ENCODE peak calls at places on chromosomes 13 and 19, in six cellular contexts. B is psoas muscle, R is GM10248, T is Peyer's patch, K is upper lobe of left lung, Q is fibroblast of mammary gland. D is an unnamed sample.
A peak's percentile ranks its signal among the peaks of the same experiment; 100 is the strongest.

GRCh38 chr19:5150902-5151741 is 182.2 kb downstream of the KDM4B start:
- DNase-seq in B (no peak), R (no peak), T (no peak), K (no peak), Q (no peak), D (no peak)

GRCh38 chr13:84917252-84917878 is 881.9 kb downstream of the SLITRK6 start:
- DNase-seq in B (no peak), R (no peak), T (no peak), K (no peak), Q (peak; percentile 22), D (no peak)

GRCh38 chr19:6414793-6415591 is 9.6 kb downstream of the KHSRP start:
- DNase-seq in B (no peak), R (no peak), T (no peak), K (no peak), Q (no peak), D (no peak)

GRCh38 chr19:40744554-40745401 is 5.5 kb downstream of the ACTMAP start:
- DNase-seq in B (no peak), R (peak; percentile 34), T (no peak), K (peak; percentile 82), Q (no peak), D (peak; percentile 73)

GRCh38 chr13:59710995-59711701 is 452.6 kb downstream of the DIAPH3 start:
- DNase-seq in B (no peak), R (no peak), T (no peak), K (no peak), Q (no peak), D (no peak)

GRCh38 chr19:42206871-42207755 is 10.4 kb downstream of the DEDD2 start:
- DNase-seq in B (no peak), R (no peak), T (no peak), K (no peak), Q (peak; percentile 63), D (no peak)

GRCh38 chr13:56773148-56773547 is 367.6 kb upstream of the PRR20A start:
- DNase-seq in B (no peak), R (no peak), T (no peak), K (no peak), Q (no peak), D (no peak)

GRCh38 chr19:54478677-54479266 is 5.7 kb upstream of the CDC42EP5 start:
- DNase-seq in B (no peak), R (peak; percentile 50), T (no peak), K (no peak), Q (peak; percentile 60), D (peak; percentile 49)

GRCh38 chr13:69769637-69770036 is 338.0 kb upstream of the ATXN8OS start:
- DNase-seq in B (no peak), R (no peak), T (no peak), K (no peak), Q (no peak), D (no peak)

GRCh38 chr13:113152894-113153809 is 5.3 kb upstream of the PROZ start:
- DNase-seq in B (peak; percentile 63), R (no peak), T (peak; percentile 29), K (peak; percentile 36), Q (peak; percentile 28), D (peak; percentile 21)

GRCh38 chr19:15715642-15716041 is 12.2 kb upstream of the OR10H2 start:
- DNase-seq in B (no peak), R (no peak), T (no peak), K (no peak), Q (no peak), D (no peak)

GRCh38 chr19:44951179-44952159 is 3.7 kb upstream of the CLPTM1 start:
- DNase-seq in B (peak; percentile 21), R (peak; percentile 79), T (peak; percentile 74), K (peak; percentile 60), Q (peak; percentile 84), D (peak; percentile 80)

GRCh38 chr19:1904385-1905070 is 671 bp upstream of the ADAT3 start:
- DNase-seq in B (no peak), R (peak; percentile 74), T (peak; percentile 74), K (peak; percentile 90), Q (no peak), D (peak; percentile 40)

GRCh38 chr13:33272531-33273124 is 12.9 kb downstream of the STARD13 start:
- DNase-seq in B (no peak), R (no peak), T (no peak), K (no peak), Q (peak; percentile 43), D (no peak)

GRCh38 chr13:82747331-82747730 is 1134.9 kb downstream of the SLITRK1 start:
- DNase-seq in B (no peak), R (no peak), T (no peak), K (no peak), Q (peak; percentile 5), D (no peak)

GRCh38 chr19:15962319-15962718 is 13.5 kb downstream of the OR10H4 start:
- DNase-seq in B (no peak), R (no peak), T (no peak), K (no peak), Q (no peak), D (peak; percentile 16)

GRCh38 chr13:76928456-76928855 is 19.9 kb upstream of the ACOD1 start:
- DNase-seq in B (no peak), R (no peak), T (no peak), K (no peak), Q (no peak), D (no peak)

GRCh38 chr13:93108111-93108581 is 118.5 kb upstream of the GPC6 start:
- DNase-seq in B (no peak), R (no peak), T (no peak), K (no peak), Q (no peak), D (no peak)

GRCh38 chr19:18629166-18630088 is 7.4 kb upstream of the KLHL26 start:
- DNase-seq in B (peak; percentile 59), R (no peak), T (no peak), K (peak; percentile 39), Q (peak; percentile 73), D (no peak)

GRCh38 chr13:61156753-61157152 is 258.9 kb downstream of the PCDH20 start:
- DNase-seq in B (no peak), R (no peak), T (no peak), K (no peak), Q (no peak), D (no peak)

GRCh38 chr13:92959790-92960189 is 266.8 kb upstream of the GPC6 start:
- DNase-seq in B (no peak), R (no peak), T (no peak), K (no peak), Q (no peak), D (no peak)

GRCh38 chr13:64877176-64877575 is 2353.0 kb downstream of the PCDH9 start:
- DNase-seq in B (no peak), R (no peak), T (no peak), K (no peak), Q (no peak), D (no peak)

GRCh38 chr13:25037057-25037813 is 58.7 kb upstream of the PABPC3 start:
- DNase-seq in B (no peak), R (peak; percentile 55), T (no peak), K (peak; percentile 49), Q (peak; percentile 67), D (peak; percentile 65)

GRCh38 chr13:28719656-28720055 is 886 bp upstream of the SLC46A3 start:
- DNase-seq in B (no peak), R (no peak), T (no peak), K (no peak), Q (peak; percentile 68), D (no peak)

GRCh38 chr19:42401365-42402303 is 11.5 kb upstream of the CNFN start:
- DNase-seq in B (peak; percentile 83), R (peak; percentile 73), T (peak; percentile 94), K (peak; percentile 75), Q (peak; percentile 77), D (peak; percentile 88)

GRCh38 chr19:30069535-30070197 is 127.6 kb downstream of the URI1 start:
- DNase-seq in B (no peak), R (no peak), T (no peak), K (no peak), Q (no peak), D (no peak)

DNA sequence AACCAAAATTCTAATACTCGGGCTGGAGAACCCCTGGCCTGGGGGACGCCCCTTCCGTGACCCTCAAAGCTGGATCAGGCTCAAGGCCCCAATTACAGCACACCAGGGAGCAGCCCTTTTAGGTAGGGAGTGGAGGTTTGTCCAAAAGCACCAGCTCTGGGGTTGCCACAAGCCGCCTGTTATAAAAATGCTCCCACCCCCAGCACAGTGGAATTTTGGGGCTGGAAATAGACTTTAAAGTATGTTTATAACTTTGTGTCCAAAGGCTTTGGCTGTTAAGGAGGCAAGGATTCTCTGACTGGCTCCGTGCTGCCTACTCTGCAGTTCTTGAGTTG is 564 bp upstream of the GMIP start:
- DNase-seq in B (no peak), R (no peak), T (no peak), K (no peak), Q (no peak), D (no peak)
- TF ChIP-seq CTCF in B (no peak), R (no peak), T (no peak), K (no peak), Q (no peak), D (peak; percentile 20)

DNA sequence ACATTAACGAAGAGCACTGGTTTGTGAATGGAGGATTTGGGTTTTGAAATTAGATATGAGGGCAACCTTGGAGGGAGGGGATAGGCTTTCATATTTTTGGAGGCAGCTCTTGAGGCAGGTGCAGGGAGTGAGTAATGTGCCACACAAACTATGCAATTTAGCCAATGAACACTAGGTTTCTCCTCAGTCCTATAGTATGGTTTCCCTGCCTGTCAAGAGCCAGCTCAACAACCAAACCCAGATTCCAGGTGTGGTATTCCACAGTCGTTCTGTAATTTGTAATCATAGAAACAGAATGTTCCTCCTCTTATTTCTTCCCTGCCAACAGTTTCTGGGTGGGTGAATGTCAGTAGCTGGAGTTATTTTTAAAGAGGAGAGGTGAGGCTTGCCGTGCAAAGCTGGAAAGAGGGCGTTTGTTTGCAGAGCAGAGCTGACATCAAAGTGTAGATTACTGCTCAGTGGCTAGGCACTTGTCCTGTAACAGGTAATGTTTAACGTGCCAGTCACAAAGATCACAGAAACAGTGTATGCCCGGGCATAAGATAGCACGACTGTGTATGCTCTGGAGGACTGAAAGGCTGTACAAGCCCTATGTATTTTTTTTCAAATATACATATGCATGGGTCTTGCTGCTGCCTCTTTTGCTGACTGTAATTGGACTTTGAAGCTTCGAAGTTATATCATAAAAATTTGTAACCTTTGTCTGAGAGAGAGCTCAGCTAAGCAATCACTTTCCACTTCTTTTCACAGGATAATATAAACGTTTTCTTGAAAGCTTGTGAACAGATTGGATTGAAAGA is 124.3 kb downstream of the LMO7 start:
- DNase-seq in B (no peak), R (no peak), T (no peak), K (peak; percentile 81), Q (peak; percentile 45), D (peak; percentile 30)
- TF ChIP-seq CTCF in B (peak; percentile 28), R (no peak), T (no peak), K (peak; percentile 15), Q (peak; percentile 13), D (peak; percentile 46)

GRCh38 chr19:11964496-11964857 is 363 bp upstream of the ZNF763 start:
- DNase-seq in B (peak; percentile 43), R (no peak), T (no peak), K (peak; percentile 69), Q (no peak), D (no peak)
- TF ChIP-seq CTCF in B (peak; percentile 8), R (peak; percentile 44), T (no peak), K (no peak), Q (peak; percentile 17), D (no peak)

DNA sequence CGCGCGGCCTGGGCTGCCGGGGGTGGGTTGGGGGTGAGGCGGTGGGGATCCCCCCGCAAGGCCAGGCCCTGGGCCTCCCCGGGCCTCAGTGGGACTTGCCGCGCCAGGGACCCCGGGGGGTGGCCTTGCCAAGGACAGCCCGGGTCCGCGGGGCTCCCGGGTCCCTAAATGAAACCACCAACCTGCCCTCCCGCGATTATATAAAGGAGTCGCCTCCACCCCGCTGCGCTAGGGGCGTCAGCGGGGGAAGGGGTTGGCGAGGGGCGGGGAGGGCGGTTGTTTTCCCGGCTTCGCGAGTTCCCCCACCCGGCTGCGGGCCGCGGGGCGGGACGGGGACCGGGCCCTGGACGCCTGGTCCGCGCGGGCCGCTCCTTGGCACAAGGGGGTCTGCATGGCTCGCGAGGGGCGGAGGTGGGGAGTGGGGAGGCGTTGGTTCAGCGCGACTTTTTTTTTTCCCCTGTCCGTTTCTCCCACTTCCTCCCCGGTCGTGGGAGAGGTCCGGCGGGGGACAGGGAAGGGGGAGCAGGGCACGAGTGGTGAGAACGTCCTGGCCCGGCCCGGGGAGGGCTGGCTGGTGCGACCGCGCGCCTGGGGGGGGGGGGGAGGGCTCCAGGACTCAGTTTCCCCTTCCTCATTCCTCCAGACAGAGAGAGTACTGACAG is 828 bp upstream of the ZBTB7A start:
- DNase-seq in B (peak; percentile 48), R (no peak), T (no peak), K (peak; percentile 54), Q (no peak), D (no peak)
- TF ChIP-seq CTCF in B (no peak), R (no peak), T (no peak), K (no peak), Q (no peak), D (no peak)

D was measured in activated CD8-positive, alpha-beta T cell treated with anti-CD3 and anti-CD28 coated beads for 36 hours.